ENCODE peak calls at places on chromosomes 1 and 21, in seven cellular contexts. D is NT2/D1, Q is psoas muscle, J is astrocyte, S is mammary epithelial cell, Y is heart right ventricle, U is stomach. W is an unnamed sample. For H3K4me1, the result is how much of the 10 kb centered on the place peaks cover.

GRCh38 chr21:35145626-35146236 is 96.6 kb upstream of the RUNX1 start:
- DNase-seq in U (peak), Y (peak), S (peak), Q (no peak), J (no peak), D (no peak), W (no peak)

GRCh38 chr1:90924982-90925381 is 96.9 kb downstream of the ZNF644 start:
- DNase-seq in S (no peak), J (peak), U (no peak), Q (no peak), Y (no peak), D (peak), W (peak)

GRCh38 chr1:62038594-62039284 is 155.9 kb upstream of the L1TD1 start:
- DNase-seq in S (no peak), D (no peak), U (no peak), J (no peak), Q (no peak), Y (no peak), W (no peak)

GRCh38 chr1:31583082-31583994 is 7.0 kb downstream of the TINAGL1 start:
- DNase-seq in Y (no peak), S (no peak), D (no peak), Q (no peak), J (no peak), U (no peak), W (no peak)

GRCh38 chr1:154582885-154583284 is 15.3 kb downstream of the CHRNB2 start:
- DNase-seq in Q (no peak), J (no peak), Y (no peak), S (no peak), D (no peak), U (no peak), W (no peak)

GRCh38 chr1:243718893-243719292 is 131.2 kb downstream of the AKT3 start:
- DNase-seq in U (no peak), Q (no peak), Y (no peak), J (peak), S (peak), D (no peak), W (peak)

GRCh38 chr1:183810172-183810571 is 5.3 kb downstream of the RGL1 start:
- DNase-seq in D (no peak), U (no peak), Q (no peak), S (no peak), J (peak), Y (no peak), W (no peak)

GRCh38 chr1:109792056-109792831 is 28.5 kb upstream of the EPS8L3 start:
- DNase-seq in D (peak), J (peak), Y (peak), S (peak), U (peak), Q (peak), W (peak)

GRCh38 chr1:12549106-12549459 is 68.9 kb downstream of the DHRS3 start:
- DNase-seq in Q (peak), D (no peak), S (no peak), J (no peak), Y (peak), U (no peak), W (no peak)
- H3K4me1 ChIP-seq in Q (under half), D (under half), S (under half), J (under half), Y (under half), U (under half), W (under half)

DNA sequence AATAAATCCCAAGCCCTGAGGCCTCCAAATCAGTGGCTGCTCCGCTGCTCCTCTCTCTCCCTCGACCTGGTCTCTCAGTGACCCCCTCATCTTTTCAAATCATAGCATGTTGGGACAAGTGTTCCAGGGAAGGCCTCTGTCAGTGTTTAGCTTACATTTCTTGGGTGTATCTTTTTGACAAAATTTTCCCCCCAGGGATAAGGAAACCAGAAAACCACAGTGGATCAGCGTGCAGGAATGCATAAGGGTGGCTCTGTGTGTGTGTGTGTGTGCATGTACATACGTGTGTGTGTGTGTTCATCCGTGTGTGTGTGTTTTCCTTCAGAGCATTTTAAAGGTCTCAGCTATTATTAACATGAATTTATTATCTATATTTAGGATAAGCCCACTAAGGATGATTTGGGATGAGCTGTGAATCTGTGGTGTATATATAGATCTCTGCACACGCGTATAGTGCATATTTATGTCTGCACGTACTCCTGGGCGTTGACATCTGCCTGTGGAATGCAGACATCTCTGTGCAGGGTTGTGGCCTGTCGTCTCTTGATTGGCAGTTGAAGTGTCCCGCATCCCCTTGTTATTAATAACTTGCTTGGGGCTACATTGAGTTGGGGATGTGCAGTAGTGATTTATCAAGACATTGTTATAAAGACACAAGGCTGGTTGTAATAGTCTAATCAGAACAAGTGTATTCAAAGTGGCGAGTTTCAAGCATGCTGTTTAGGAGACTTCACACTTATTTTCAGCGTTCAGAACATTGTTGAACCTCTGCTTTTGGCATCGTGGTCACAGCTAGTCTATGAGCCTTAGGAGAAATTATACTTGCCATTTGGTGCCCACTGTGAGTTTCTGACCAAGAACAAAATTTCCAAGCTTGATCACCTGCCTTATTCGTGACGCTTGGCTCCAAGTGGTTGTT is 55.6 kb downstream of the GALNT2 start:
- DNase-seq in Y (no peak), Q (no peak), S (peak), D (no peak), J (no peak), U (no peak), W (no peak)
- H3K4me1 ChIP-seq in Y (under half), Q (under half), S (half or more), D (under half), J (under half), U (under half), W (half or more)

GRCh38 chr21:44057055-44057454 is 44.9 kb downstream of the TRAPPC10 start:
- DNase-seq in U (no peak), Q (no peak), J (no peak), Y (no peak), S (no peak), D (no peak), W (no peak)
- H3K4me1 ChIP-seq in U (under half), Q (under half), J (under half), Y (under half), S (under half), D (under half), W (under half)

GRCh38 chr1:1938276-1938573 is 19.1 kb upstream of the TMEM52 start:
- DNase-seq in U (no peak), Q (no peak), J (no peak), D (no peak), Y (no peak), S (no peak), W (no peak)

GRCh38 chr1:1938613-1939295 is 19.7 kb upstream of the TMEM52 start:
- DNase-seq in J (no peak), S (no peak), U (no peak), D (no peak), Q (no peak), Y (no peak), W (no peak)

GRCh38 chr1:1941211-1941841 is 22.2 kb upstream of the TMEM52 start:
- DNase-seq in U (no peak), J (no peak), S (no peak), Y (no peak), Q (no peak), D (no peak), W (no peak)

GRCh38 chr1:1939296-1940122 is 20.4 kb upstream of the TMEM52 start:
- DNase-seq in Y (no peak), U (no peak), D (no peak), S (no peak), Q (no peak), J (no peak), W (no peak)

GRCh38 chr1:1940123-1940425 is 21.0 kb upstream of the TMEM52 start:
- DNase-seq in S (no peak), Y (no peak), U (no peak), D (no peak), J (no peak), Q (no peak), W (no peak)
- H3K4me1 ChIP-seq in S (under half), Y (under half), U (under half), D (under half), J (under half), Q (under half), W (under half)

GRCh38 chr21:15122241-15122640 is 57.4 kb upstream of the NRIP1 start:
- DNase-seq in J (peak), D (no peak), S (no peak), Q (peak), U (no peak), Y (no peak), W (no peak)
- H3K4me1 ChIP-seq in J (under half), D (under half), S (under half), Q (under half), U (under half), Y (under half), W (under half)

DNA sequence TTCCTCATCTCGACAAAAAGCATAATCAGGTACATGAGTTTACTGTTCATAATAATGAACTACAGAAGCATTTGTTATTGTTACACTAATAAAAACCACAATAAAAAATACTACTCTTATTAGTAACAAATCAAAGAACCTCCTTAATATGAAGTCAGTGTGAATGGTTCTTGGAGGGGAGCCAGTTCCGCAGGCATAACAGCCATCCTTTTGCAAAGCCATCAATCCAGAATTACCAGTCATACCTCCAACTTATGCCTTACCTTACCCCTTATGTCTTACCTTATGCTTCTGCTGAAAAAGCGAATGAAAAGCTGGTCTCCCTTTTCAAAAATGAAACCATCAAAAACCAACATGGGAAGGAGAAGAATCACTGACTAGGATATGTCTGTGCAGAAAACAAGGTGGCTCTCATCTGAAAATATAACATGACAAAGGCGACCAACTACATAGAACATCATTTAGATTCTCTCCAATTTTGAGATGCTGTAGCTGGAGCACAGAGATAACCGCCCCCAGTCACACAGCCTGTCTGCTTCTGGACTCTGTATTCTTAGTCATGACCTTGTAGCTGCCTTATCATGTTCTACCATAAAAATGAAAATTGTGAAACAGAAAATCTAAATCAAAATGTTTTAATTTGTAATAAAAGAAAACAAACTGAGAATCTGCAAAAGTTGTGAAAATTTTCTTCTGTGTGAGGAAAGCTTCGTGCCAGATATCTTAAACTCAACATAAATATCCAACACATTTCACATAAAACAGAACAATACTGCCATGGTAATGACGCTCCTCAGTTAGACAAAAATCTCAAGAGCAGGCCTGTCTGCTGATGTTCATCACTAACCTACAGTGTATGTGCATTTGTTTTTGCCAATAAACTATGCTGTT is 438.2 kb downstream of the SMYD3 start:
- DNase-seq in Q (no peak), J (no peak), S (peak), D (no peak), Y (no peak), U (no peak), W (no peak)
- H3K4me1 ChIP-seq in Q (under half), J (under half), S (under half), D (under half), Y (under half), U (under half), W (under half)

GRCh38 chr1:43766818-43767525 is 59.6 kb downstream of the ST3GAL3 start:
- DNase-seq in Q (no peak), U (no peak), Y (no peak), J (peak), D (peak), S (peak), W (peak)
- H3K4me1 ChIP-seq in Q (under half), U (under half), Y (under half), J (under half), D (under half), S (half or more), W (under half)

DNA sequence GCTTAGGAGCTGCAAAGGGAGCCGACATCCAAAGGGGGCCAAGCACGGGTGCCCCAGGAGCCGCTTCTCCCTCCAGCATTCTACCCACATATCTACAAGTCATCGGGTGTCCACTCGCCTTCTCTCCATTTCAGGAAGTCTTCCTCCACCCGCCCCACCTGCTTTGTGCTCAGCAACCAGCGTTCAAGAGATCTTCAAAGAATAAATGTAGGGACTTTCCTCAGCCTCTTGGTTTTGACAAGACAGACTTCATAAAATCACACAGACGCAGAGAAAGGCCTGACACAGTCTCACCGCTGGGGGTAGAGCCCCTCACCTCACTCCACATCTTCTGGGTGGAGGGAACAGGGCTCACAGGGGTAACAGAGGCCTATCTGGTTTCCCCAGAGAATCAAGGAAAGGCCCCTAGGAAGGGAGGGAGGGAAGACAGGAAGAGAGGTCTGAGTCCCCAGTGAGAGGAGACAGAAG is 49.5 kb downstream of the SSBP3 start:
- DNase-seq in D (no peak), S (no peak), Y (no peak), Q (no peak), J (no peak), U (no peak), W (no peak)
- H3K4me1 ChIP-seq in D (half or more), S (under half), Y (under half), Q (half or more), J (under half), U (half or more), W (half or more)

GRCh38 chr21:37453350-37453749 is 86.8 kb downstream of the DYRK1A start:
- DNase-seq in Y (no peak), J (no peak), Q (no peak), D (no peak), S (no peak), U (no peak), W (no peak)
- H3K4me1 ChIP-seq in Y (half or more), J (under half), Q (half or more), D (under half), S (under half), U (half or more), W (half or more)